ENCODE peak calls at places on chromosomes 2 and 18, in seven cellular contexts. I is left ventricle myocardium superior, Z is heart left ventricle, A is AG04450, V is ACHN, O is SIG-M5, B is GM23248. D is an unnamed sample.

GRCh38 chr2:42329779-42330178 is 31.2 kb downstream of the COX7A2L start:
- DNase-seq in I (no peak), Z (no peak), A (no peak), V (no peak), O (no peak), B (no peak), D (no peak)

GRCh38 chr2:105645971-105646370 is 98.7 kb upstream of the NCK2 start:
- DNase-seq in I (no peak), Z (no peak), A (no peak), V (no peak), O (no peak), B (no peak), D (no peak)

GRCh38 chr2:84971799-84972790 is 1.1 kb downstream of the KCMF1 start:
- DNase-seq in I (peak; percentile 69), Z (peak; percentile 57), A (no peak), V (peak; percentile 41), O (no peak), B (peak; percentile 74), D (peak; percentile 92)

GRCh38 chr18:75220786-75221355 is 10.3 kb downstream of the TSHZ1 start:
- DNase-seq in I (no peak), Z (no peak), A (no peak), V (no peak), O (no peak), B (no peak), D (no peak)

GRCh38 chr2:70570041-70570661 is 16.5 kb upstream of the TGFA start:
- DNase-seq in I (no peak), Z (no peak), A (no peak), V (peak; percentile 49), O (no peak), B (peak; percentile 62), D (no peak)

GRCh38 chr18:45621068-45621511 is 5.8 kb downstream of the SLC14A2 start:
- DNase-seq in I (peak; percentile 33), Z (no peak), A (no peak), V (peak; percentile 39), O (no peak), B (peak; percentile 68), D (peak; percentile 56)

GRCh38 chr2:179332903-179333302 is 68.3 kb upstream of the SESTD1 start:
- DNase-seq in I (no peak), Z (no peak), A (no peak), V (no peak), O (no peak), B (peak; percentile 69), D (peak; percentile 78)

GRCh38 chr2:69652206-69652605 is 8.7 kb upstream of the AAK1 start:
- DNase-seq in I (no peak), Z (no peak), A (peak; percentile 55), V (peak; percentile 49), O (no peak), B (peak; percentile 94), D (peak; percentile 89)

GRCh38 chr2:171703574-171704347 is 16.5 kb downstream of the DYNC1I2 start:
- DNase-seq in I (no peak), Z (no peak), A (no peak), V (peak; percentile 58), O (no peak), B (peak; percentile 71), D (no peak)

GRCh38 chr18:9578306-9578705 is 36.1 kb downstream of the PPP4R1 start:
- DNase-seq in I (no peak), Z (no peak), A (no peak), V (no peak), O (no peak), B (peak; percentile 41), D (no peak)

GRCh38 chr2:135820003-135820618 is 16.9 kb downstream of the LCT start:
- DNase-seq in I (no peak), Z (no peak), A (peak; percentile 20), V (no peak), O (peak; percentile 51), B (peak; percentile 63), D (peak; percentile 72)

GRCh38 chr2:10286216-10287037 is 16.3 kb upstream of the HPCAL1 start:
- DNase-seq in I (peak; percentile 77), Z (peak; percentile 56), A (no peak), V (no peak), O (no peak), B (no peak), D (peak; percentile 42)

GRCh38 chr2:85308201-85308600 is 19.6 kb downstream of the TGOLN2 start:
- DNase-seq in I (no peak), Z (no peak), A (no peak), V (peak; percentile 16), O (no peak), B (no peak), D (no peak)

GRCh38 chr2:128026422-128027277 is 1.2 kb downstream of the SAP130 start:
- DNase-seq in I (no peak), Z (no peak), A (no peak), V (peak; percentile 10), O (no peak), B (peak; percentile 45), D (peak; percentile 44)

GRCh38 chr2:143533846-143534245 is 404.6 kb downstream of the ARHGAP15 start:
- DNase-seq in I (no peak), Z (no peak), A (no peak), V (no peak), O (no peak), B (no peak), D (no peak)

GRCh38 chr2:193566276-193566675 is 1371.5 kb upstream of the TMEFF2 start:
- DNase-seq in I (no peak), Z (no peak), A (no peak), V (no peak), O (no peak), B (no peak), D (no peak)

GRCh38 chr2:152497481-152498052 is 162.6 kb downstream of the FMNL2 start:
- DNase-seq in I (no peak), Z (no peak), A (no peak), V (peak; percentile 77), O (no peak), B (no peak), D (no peak)

GRCh38 chr18:45657357-45658335 is 42.4 kb downstream of the SLC14A2 start:
- DNase-seq in I (no peak), Z (no peak), A (no peak), V (no peak), O (no peak), B (peak; percentile 78), D (peak; percentile 73)

GRCh38 chr18:8386981-8387380 is 222.3 kb upstream of the RAB12 start:
- DNase-seq in I (no peak), Z (no peak), A (no peak), V (no peak), O (no peak), B (no peak), D (no peak)

GRCh38 chr18:8091042-8091441 is 518.2 kb upstream of the RAB12 start:
- DNase-seq in I (no peak), Z (no peak), A (no peak), V (no peak), O (no peak), B (peak; percentile 16), D (no peak)